ENCODE peak calls at places on chromosomes 16 and 17, in nine cellular contexts. F, M, A, I, R, Q, P, S and N are unnamed samples.
A peak's percentile ranks its signal among the peaks of the same experiment; 100 is the strongest.

GRCh38 chr16:57598437-57598836 is 30.0 kb upstream of the ADGRG1 start:
- DNase-seq in R (no peak), A (no peak), S (no peak), M (no peak), F (no peak), Q (no peak), I (no peak), P (no peak), N (no peak)

GRCh38 chr17:79993390-79994221 is 42.1 kb downstream of the TBC1D16 start:
- DNase-seq in Q (peak; percentile 87), S (peak; percentile 84), R (peak; percentile 94), I (peak; percentile 72), P (peak; percentile 96), M (peak; percentile 91), A (peak; percentile 85), F (peak; percentile 77), N (peak; percentile 98)

GRCh38 chr17:82781894-82782274 is 30.0 kb downstream of the TBCD start:
- DNase-seq in A (peak; percentile 83), F (peak; percentile 79), P (peak; percentile 83), R (peak; percentile 71), Q (peak; percentile 85), I (peak; percentile 88), S (peak; percentile 50), M (peak; percentile 78), N (peak; percentile 86)

GRCh38 chr17:43528988-43529814 is 16.9 kb downstream of the ETV4 start:
- DNase-seq in R (no peak), S (no peak), M (no peak), Q (no peak), P (no peak), A (no peak), I (no peak), F (no peak), N (no peak)

GRCh38 chr17:55454906-55455474 is 33.4 kb upstream of the MMD start:
- DNase-seq in R (peak; percentile 93), S (peak; percentile 90), A (no peak), I (no peak), P (peak; percentile 78), F (no peak), M (peak; percentile 89), Q (no peak), N (peak; percentile 90)

GRCh38 chr16:12535535-12536411 is 267.9 kb downstream of the CPPED1 start:
- DNase-seq in P (no peak), S (no peak), M (no peak), R (no peak), F (no peak), I (no peak), A (no peak), Q (no peak), N (peak; percentile 5)

GRCh38 chr17:42387663-42388380 is 420 bp downstream of the STAT3 start:
- DNase-seq in A (peak; percentile 55), F (no peak), I (peak; percentile 80), M (peak; percentile 41), Q (peak; percentile 56), R (no peak), P (peak; percentile 78), S (no peak), N (peak; percentile 41)

GRCh38 chr16:57620316-57621231 is 7.9 kb upstream of the ADGRG1 start:
- DNase-seq in P (peak; percentile 91), S (no peak), A (no peak), R (no peak), M (no peak), I (peak; percentile 55), F (no peak), Q (peak; percentile 78), N (no peak)

GRCh38 chr17:79645022-79645776 is 34.3 kb upstream of the RBFOX3 start:
- DNase-seq in Q (no peak), R (no peak), F (no peak), I (peak; percentile 37), M (no peak), A (peak; percentile 4), P (no peak), S (no peak), N (no peak)

GRCh38 chr16:14487579-14487978 is 142.5 kb downstream of the PARN start:
- DNase-seq in I (no peak), A (no peak), R (no peak), S (no peak), F (no peak), M (no peak), Q (no peak), P (no peak), N (no peak)

GRCh38 chr16:70250748-70251650 is 741 bp downstream of the EXOSC6 start:
- DNase-seq in S (no peak), P (peak; percentile 62), I (no peak), R (peak; percentile 35), Q (peak; percentile 53), F (no peak), M (peak; percentile 47), A (peak; percentile 44), N (peak; percentile 59)

GRCh38 chr16:3640207-3640606 is 14.3 kb upstream of the DNASE1 start:
- DNase-seq in A (no peak), P (no peak), F (no peak), Q (no peak), R (no peak), S (no peak), M (no peak), I (no peak), N (peak; percentile 25)

GRCh38 chr16:31402687-31403086 is 9.6 kb downstream of the ITGAD start:
- DNase-seq in S (no peak), M (peak; percentile 21), A (no peak), R (no peak), Q (peak; percentile 35), P (no peak), F (no peak), I (no peak), N (peak; percentile 14)

GRCh38 chr17:83084621-83085056 is 5.2 kb downstream of the METRNL start:
- DNase-seq in F (no peak), I (no peak), S (no peak), A (no peak), P (no peak), R (no peak), Q (no peak), M (no peak), N (no peak)

GRCh38 chr17:64145751-64146417 is 15.9 kb upstream of the ERN1 start:
- DNase-seq in F (peak; percentile 98), Q (peak; percentile 93), P (peak; percentile 100), I (peak; percentile 98), A (peak; percentile 95), R (peak; percentile 100), S (peak; percentile 100), M (peak; percentile 100), N (peak; percentile 100)

GRCh38 chr17:64148017-64148631 is 18.2 kb upstream of the ERN1 start:
- DNase-seq in Q (no peak), R (no peak), F (no peak), M (peak; percentile 46), I (no peak), A (no peak), P (no peak), S (no peak), N (no peak)

GRCh38 chr17:64146418-64147109 is 16.6 kb upstream of the ERN1 start:
- DNase-seq in M (peak; percentile 73), F (peak; percentile 64), R (peak; percentile 72), Q (peak; percentile 52), S (no peak), P (peak; percentile 92), A (peak; percentile 66), I (peak; percentile 87), N (peak; percentile 80)

GRCh38 chr17:64148699-64149098 is 18.8 kb upstream of the ERN1 start:
- DNase-seq in A (no peak), Q (peak; percentile 21), R (no peak), I (no peak), M (no peak), F (no peak), P (peak; percentile 40), S (no peak), N (no peak)

DNA sequence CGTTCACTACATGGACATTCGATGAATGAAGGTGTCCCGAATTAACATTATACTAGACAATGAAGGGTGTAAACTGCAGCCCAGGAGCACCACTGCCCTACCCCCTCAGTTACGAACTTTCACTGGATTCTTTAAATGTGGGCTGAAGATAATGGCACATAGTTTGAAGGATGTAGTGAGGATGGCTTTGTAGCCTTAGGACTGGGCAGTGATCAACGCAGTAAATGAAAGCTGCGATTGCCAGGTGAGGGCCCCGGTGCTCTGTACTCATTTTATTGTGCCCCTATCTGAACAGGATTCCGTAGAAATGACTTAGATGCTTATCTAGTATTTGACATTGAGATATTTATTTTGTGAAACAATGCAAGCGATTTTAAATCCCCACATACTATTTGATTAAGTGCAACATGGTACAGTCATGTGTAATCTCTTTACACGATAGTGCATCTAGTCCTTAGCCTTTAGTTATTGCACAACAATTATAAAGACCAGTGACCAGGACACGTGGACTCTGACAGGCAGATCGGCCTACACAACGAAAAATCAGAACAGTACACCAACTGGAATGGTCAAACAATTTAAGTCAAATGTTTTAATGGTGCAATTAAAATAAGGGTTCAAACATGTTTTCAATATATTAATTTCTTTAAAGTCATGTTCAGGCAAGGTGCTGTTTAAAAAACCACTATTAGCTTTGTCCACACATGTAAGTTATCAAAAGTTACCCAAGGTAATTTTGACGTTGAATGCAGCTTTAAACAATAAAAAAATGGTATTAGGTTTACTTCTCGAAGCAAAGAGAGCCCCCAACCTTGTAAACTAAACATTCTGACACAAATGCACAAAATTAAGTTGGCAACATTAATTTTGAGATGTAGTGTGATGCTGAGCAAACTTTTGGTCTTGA is 17.4 kb upstream of the ERN1 start:
- DNase-seq in Q (no peak), S (no peak), I (no peak), F (no peak), P (no peak), R (no peak), A (no peak), M (peak; percentile 49), N (peak; percentile 11)
- H3K4me3 ChIP-seq in Q (peak overlapping the region; percentile 93), S (peak overlapping the region; percentile 89), I (peak overlapping the region; percentile 74), F (peak overlapping the region; percentile 75), P (peak overlapping the region; percentile 81), R (peak overlapping the region; percentile 56), A (no peak overlapping the region), M (peak overlapping the region; percentile 84), N (peak overlapping the region; percentile 85)

DNA sequence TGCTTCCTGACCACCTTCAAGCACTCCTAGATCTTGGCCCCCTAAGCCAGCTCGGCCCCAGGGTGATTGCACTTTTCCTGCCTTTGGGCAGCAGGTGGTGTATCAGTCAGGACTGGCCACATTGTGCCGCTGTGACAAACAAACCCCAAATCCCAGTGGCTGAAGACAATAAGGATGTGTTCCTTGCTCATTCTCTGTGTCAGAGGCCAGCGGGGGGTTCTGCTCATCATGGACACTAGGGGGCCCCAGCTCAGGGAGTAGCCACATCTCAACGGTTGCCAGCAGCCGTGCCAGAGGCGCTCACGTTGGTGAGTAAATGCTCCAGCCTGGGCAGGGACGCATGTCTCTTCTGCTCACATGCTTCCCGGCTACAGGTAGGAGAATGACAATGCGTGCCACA is 60.4 kb downstream of the ZDHHC7 start:
- DNase-seq in M (peak; percentile 35), Q (no peak), R (no peak), I (no peak), S (no peak), P (peak; percentile 14), F (no peak), A (no peak), N (no peak)
- TF ChIP-seq CTCF in M (peak; percentile 25), Q (no peak), R (peak; percentile 15), I (no peak), S (peak; percentile 21), P (no peak), F (no peak), A (no peak), N (peak; percentile 36)

GRCh38 chr17:32495347-32496253 is 8.8 kb downstream of the CDK5R1 start:
- DNase-seq in R (peak; percentile 30), A (no peak), P (no peak), Q (no peak), S (no peak), F (no peak), M (no peak), I (peak; percentile 76), N (peak; percentile 63)
- H3K4me3 ChIP-seq in R (no peak overlapping the region), A (no peak overlapping the region), P (no peak overlapping the region), Q (no peak overlapping the region), S (no peak overlapping the region), F (no peak overlapping the region), M (no peak overlapping the region), I (no peak overlapping the region), N (no peak overlapping the region)

GRCh38 chr16:81198635-81199034 is 39.9 kb upstream of the BCO1 start:
- DNase-seq in S (no peak), P (no peak), F (no peak), Q (peak; percentile 12), R (no peak), M (peak; percentile 22), I (no peak), A (no peak), N (peak; percentile 58)
- TF ChIP-seq CTCF in S (peak; percentile 37), P (peak; percentile 2), F (no peak), Q (no peak), R (peak; percentile 36), M (peak; percentile 28), I (no peak), A (no peak), N (peak; percentile 62)